ENCODE peak calls at places on chromosomes 12 and 14, in ten cellular contexts. K is lower leg skin; P is cardiac muscle cell; A is pancreas; W is spleen; M is astrocyte of the cerebellum; Q is stomach; L is upper lobe of left lung; J is OCI-LY7; I is CD8-positive, alpha-beta T cell. B is an unnamed sample.

GRCh38 chr12:117441751-117442150 is 80.3 kb upstream of the NOS1 start:
- DNase-seq in K (peak), P (no peak), A (no peak), W (no peak), M (peak), Q (no peak), L (no peak), J (no peak), I (no peak), B (no peak)

GRCh38 chr12:113732916-113733315 is 233.2 kb downstream of the RBM19 start:
- DNase-seq in K (no peak), P (no peak), A (no peak), W (no peak), M (no peak), Q (no peak), L (no peak), J (no peak), I (no peak), B (no peak)

GRCh38 chr12:115722181-115722580 is 555.3 kb downstream of the MED13L start:
- DNase-seq in K (no peak), P (no peak), A (no peak), W (no peak), M (no peak), Q (no peak), L (no peak), J (no peak), I (no peak), B (no peak)

GRCh38 chr14:106044949-106045596 is 518.7 kb downstream of the TMEM121 start:
- DNase-seq in K (no peak), P (no peak), A (peak), W (peak), M (no peak), Q (peak), L (peak), J (no peak), I (peak), B (no peak)

GRCh38 chr14:38150075-38150474 is 57.6 kb upstream of the SSTR1 start:
- DNase-seq in K (no peak), P (no peak), A (no peak), W (no peak), M (no peak), Q (no peak), L (no peak), J (no peak), I (no peak), B (no peak)

GRCh38 chr14:57754558-57754957 is 111.3 kb downstream of the SLC35F4 start:
- DNase-seq in K (no peak), P (no peak), A (no peak), W (no peak), M (no peak), Q (no peak), L (no peak), J (no peak), I (no peak), B (no peak)

GRCh38 chr14:20412876-20413784 is at the start of gene TEP1:
- DNase-seq in K (peak), P (peak), A (peak), W (peak), M (peak), Q (peak), L (peak), J (peak), I (peak), B (no peak)

GRCh38 chr12:66036317-66036716 is 94.2 kb downstream of the LLPH start:
- DNase-seq in K (no peak), P (peak), A (no peak), W (no peak), M (peak), Q (no peak), L (no peak), J (no peak), I (no peak), B (peak)

GRCh38 chr12:4472045-4472444 is 26.4 kb upstream of the FGF6 start:
- DNase-seq in K (no peak), P (no peak), A (no peak), W (no peak), M (no peak), Q (no peak), L (no peak), J (no peak), I (no peak), B (no peak)

GRCh38 chr12:45637706-45638105 is 91.8 kb upstream of the ARID2 start:
- DNase-seq in K (no peak), P (no peak), A (no peak), W (no peak), M (peak), Q (no peak), L (no peak), J (no peak), I (no peak), B (peak)

GRCh38 chr12:25107920-25108319 is 87.0 kb downstream of the DNAI7 start:
- DNase-seq in K (no peak), P (no peak), A (no peak), W (no peak), M (no peak), Q (no peak), L (no peak), J (no peak), I (no peak), B (no peak)

GRCh38 chr12:48003226-48004038 is 844 bp downstream of the COL2A1 start:
- DNase-seq in K (no peak), P (peak), A (peak), W (no peak), M (no peak), Q (no peak), L (no peak), J (no peak), I (no peak), B (no peak)

GRCh38 chr12:54025507-54026393 is 2.5 kb upstream of the HOXC6 start:
- DNase-seq in K (no peak), P (no peak), A (no peak), W (no peak), M (no peak), Q (no peak), L (no peak), J (no peak), I (no peak), B (no peak)

GRCh38 chr12:71685961-71686657 is at the start of gene TMEM19:
- DNase-seq in K (peak), P (peak), A (peak), W (peak), M (peak), Q (peak), L (peak), J (peak), I (peak), B (peak)
- TF ChIP-seq CTCF in K (no peak), P (peak), A (no peak), W (no peak), M (peak), Q (no peak), L (peak), J (peak), I (no peak), B (peak)

GRCh38 chr12:104410786-104411185 is 46.0 kb upstream of the CHST11 start:
- DNase-seq in K (no peak), P (no peak), A (no peak), W (no peak), M (no peak), Q (no peak), L (no peak), J (no peak), I (no peak), B (no peak)

GRCh38 chr12:104402630-104403029 is 54.1 kb upstream of the CHST11 start:
- DNase-seq in K (no peak), P (no peak), A (no peak), W (no peak), M (no peak), Q (no peak), L (no peak), J (no peak), I (no peak), B (no peak)

GRCh38 chr12:104407922-104408321 is 48.8 kb upstream of the CHST11 start:
- DNase-seq in K (no peak), P (peak), A (no peak), W (no peak), M (no peak), Q (no peak), L (no peak), J (no peak), I (no peak), B (no peak)

GRCh38 chr12:104410326-104410725 is 46.4 kb upstream of the CHST11 start:
- DNase-seq in K (no peak), P (no peak), A (no peak), W (no peak), M (no peak), Q (no peak), L (no peak), J (no peak), I (no peak), B (no peak)

GRCh38 chr12:104406164-104406563 is 50.6 kb upstream of the CHST11 start:
- DNase-seq in K (no peak), P (no peak), A (no peak), W (no peak), M (no peak), Q (no peak), L (no peak), J (no peak), I (no peak), B (no peak)
- H3K4me3 ChIP-seq in K (no peak), P (no peak), A (no peak), W (no peak), M (no peak), Q (no peak), L (no peak), J (no peak), I (no peak), B (no peak)

GRCh38 chr12:6965026-6965661 is 5.3 kb downstream of the PHB2 start:
- DNase-seq in K (peak), P (peak), A (peak), W (peak), M (peak), Q (peak), L (peak), J (peak), I (peak), B (no peak)
- TF ChIP-seq CTCF in K (no peak), P (peak), A (peak), W (peak), M (peak), Q (peak), L (peak), J (peak), I (peak), B (peak)

GRCh38 chr12:89706551-89707348 is 1.9 kb downstream of the ATP2B1 start:
- DNase-seq in K (no peak), P (peak), A (no peak), W (peak), M (no peak), Q (no peak), L (peak), J (peak), I (no peak), B (no peak)
- H3K4me3 ChIP-seq in K (no peak), P (peak), A (peak), W (peak), M (peak), Q (peak), L (peak), J (peak), I (peak), B (peak)

GRCh38 chr14:60656755-60657608 is 7.7 kb upstream of the SIX1 start:
- DNase-seq in K (no peak), P (peak), A (peak), W (peak), M (no peak), Q (peak), L (peak), J (peak), I (no peak), B (no peak)
- TF ChIP-seq CTCF in K (no peak), P (peak), A (peak), W (no peak), M (peak), Q (peak), L (peak), J (peak), I (no peak), B (peak)

GRCh38 chr12:109458086-109458485 is 19.0 kb downstream of the KCTD10 start:
- DNase-seq in K (no peak), P (no peak), A (no peak), W (no peak), M (no peak), Q (no peak), L (no peak), J (no peak), I (no peak), B (no peak)

GRCh38 chr12:109458771-109459208 is 18.3 kb downstream of the KCTD10 start:
- DNase-seq in K (no peak), P (no peak), A (no peak), W (no peak), M (no peak), Q (no peak), L (no peak), J (no peak), I (no peak), B (no peak)

GRCh38 chr12:109460538-109460937 is 16.6 kb downstream of the KCTD10 start:
- DNase-seq in K (no peak), P (no peak), A (no peak), W (no peak), M (no peak), Q (no peak), L (peak), J (no peak), I (no peak), B (no peak)

GRCh38 chr12:109461049-109461845 is 15.9 kb downstream of the KCTD10 start:
- DNase-seq in K (no peak), P (peak), A (no peak), W (peak), M (no peak), Q (no peak), L (peak), J (peak), I (no peak), B (no peak)

DNA sequence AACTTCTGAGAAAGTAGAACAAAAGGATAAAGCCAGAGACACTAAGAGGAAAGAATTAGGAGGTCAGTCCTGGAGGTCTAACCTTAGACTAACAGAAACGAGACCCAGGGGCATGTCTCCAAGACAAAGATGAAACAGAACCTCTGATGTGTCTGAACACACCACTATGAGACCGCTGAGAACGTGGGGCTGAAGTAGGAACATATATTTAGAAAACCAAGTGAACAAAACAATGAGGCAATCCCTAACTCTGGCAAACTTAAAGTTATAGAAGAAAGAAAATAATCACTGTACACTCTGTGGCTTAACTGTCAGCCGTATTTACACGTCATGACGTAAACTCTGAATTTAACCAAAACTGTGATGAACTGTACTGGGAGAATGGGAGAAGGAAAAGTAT is 17.9 kb downstream of the KCTD10 start:
- DNase-seq in K (no peak), P (no peak), A (no peak), W (no peak), M (no peak), Q (no peak), L (no peak), J (no peak), I (no peak), B (no peak)
- H3K4me3 ChIP-seq in K (no peak), P (no peak), A (no peak), W (no peak), M (no peak), Q (no peak), L (no peak), J (no peak), I (no peak), B (no peak)

DNA sequence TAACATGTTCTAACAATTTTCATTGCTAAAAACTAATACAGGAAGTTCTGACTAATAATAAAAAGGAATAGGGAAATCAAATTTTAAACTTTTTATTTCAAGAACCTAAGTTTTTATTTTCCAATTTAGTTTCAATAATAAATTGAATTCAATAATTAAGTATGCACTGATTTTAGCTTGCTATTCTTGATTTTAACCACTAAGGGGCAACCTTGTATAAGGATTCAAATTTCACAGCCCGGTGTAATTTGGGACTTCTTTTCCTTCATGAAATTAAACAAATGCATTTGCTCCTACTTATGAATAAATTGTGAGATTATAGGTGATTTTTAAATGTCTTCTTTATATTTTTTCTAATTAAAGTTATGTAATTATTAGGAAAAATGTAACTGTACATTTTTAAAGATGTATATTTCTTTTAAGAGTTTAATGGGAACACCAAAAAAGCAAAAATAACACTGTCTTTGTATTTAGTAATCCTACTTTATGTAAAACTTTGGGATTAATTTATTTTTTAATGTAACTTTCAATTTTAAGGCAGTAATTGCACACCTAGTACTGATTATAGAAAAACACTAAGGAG is 241.4 kb upstream of the PDZRN4 start:
- DNase-seq in K (no peak), P (peak), A (no peak), W (no peak), M (no peak), Q (no peak), L (no peak), J (peak), I (no peak), B (peak)
- TF ChIP-seq CTCF in K (no peak), P (peak), A (peak), W (peak), M (peak), Q (peak), L (peak), J (peak), I (peak), B (peak)

DNA sequence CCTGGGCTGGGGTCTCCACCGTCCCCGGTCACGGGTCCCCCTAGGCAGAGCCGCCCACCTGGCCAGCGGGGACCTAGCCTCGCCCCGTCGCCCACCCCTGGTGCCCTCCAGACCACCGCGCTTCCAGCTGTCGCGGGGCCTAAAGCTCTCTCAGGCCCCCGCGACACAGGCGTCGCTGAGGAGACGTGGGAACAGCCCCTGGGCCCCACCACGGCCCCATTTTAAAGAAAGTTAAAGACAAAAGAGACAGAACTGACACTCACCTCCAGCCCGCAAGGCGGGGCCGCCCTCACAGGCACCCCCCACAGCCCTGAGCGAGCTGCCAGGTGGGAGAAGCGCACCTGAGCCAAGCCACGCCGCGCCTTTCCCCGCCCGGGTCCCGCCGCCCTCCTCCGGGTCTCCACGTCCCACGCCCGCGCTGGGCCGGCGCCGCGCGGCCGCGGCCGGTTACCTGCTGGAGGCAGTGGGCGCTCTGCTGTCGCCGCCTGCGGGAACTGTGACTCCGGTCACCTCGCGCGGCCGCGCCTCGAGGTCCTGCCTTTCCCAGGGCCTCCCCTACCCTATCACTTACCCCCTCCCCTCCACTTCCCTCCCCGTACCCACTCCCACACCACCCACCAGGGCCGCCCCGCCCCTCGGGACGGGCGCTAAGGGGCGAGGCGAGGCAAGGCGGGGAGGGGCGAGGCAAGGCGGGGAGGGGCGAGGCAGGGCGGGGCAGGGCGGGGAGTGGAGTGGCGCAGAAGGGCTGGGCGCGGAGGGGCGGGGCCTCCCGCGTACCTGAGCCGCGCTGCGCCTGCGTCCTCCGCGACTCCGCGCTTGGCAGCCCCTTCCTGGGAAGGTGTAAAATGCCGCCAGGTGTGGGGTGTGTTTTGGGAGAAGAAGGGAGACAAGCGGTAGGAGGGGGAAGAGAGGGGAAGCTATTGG is 31.2 kb downstream of the TC2N start:
- DNase-seq in K (peak), P (peak), A (peak), W (peak), M (no peak), Q (peak), L (peak), J (peak), I (peak), B (no peak)
- H3K4me3 ChIP-seq in K (peak), P (peak), A (peak), W (peak), M (peak), Q (peak), L (peak), J (peak), I (peak), B (peak)

GRCh38 chr14:93132472-93133065 is 16.8 kb upstream of the ITPK1 start:
- DNase-seq in K (no peak), P (peak), A (no peak), W (no peak), M (no peak), Q (peak), L (peak), J (peak), I (peak), B (no peak)
- TF ChIP-seq CTCF in K (no peak), P (peak), A (peak), W (peak), M (peak), Q (peak), L (no peak), J (peak), I (peak), B (peak)

B was measured in AG04449.